ENCODE peak calls at places on chromosome 11, in seven cellular contexts. X, Q, C, B, D, K and P are unnamed samples.

GRCh38 chr11:3837793-3838192 is 3.0 kb downstream of the RHOG start:
- DNase-seq in X (no peak), Q (no peak), C (no peak), B (peak), D (no peak), K (no peak), P (no peak)

GRCh38 chr11:111331711-111332479 is 33.5 kb downstream of the POU2AF3 start:
- DNase-seq in X (no peak), Q (peak), C (no peak), B (no peak), D (no peak), K (no peak), P (no peak)

GRCh38 chr11:68819362-68819761 is 22.4 kb downstream of the CPT1A start:
- DNase-seq in X (no peak), Q (peak), C (no peak), B (no peak), D (no peak), K (no peak), P (no peak)

GRCh38 chr11:22456993-22457748 is 119.0 kb downstream of the SLC17A6 start:
- DNase-seq in X (no peak), Q (peak), C (no peak), B (no peak), D (no peak), K (no peak), P (no peak)

GRCh38 chr11:19187880-19188279 is 13.9 kb downstream of the CSRP3 start:
- DNase-seq in X (no peak), Q (no peak), C (no peak), B (no peak), D (no peak), K (no peak), P (no peak)

GRCh38 chr11:8387693-8388092 is 124.0 kb upstream of the LMO1 start:
- DNase-seq in X (no peak), Q (no peak), C (no peak), B (no peak), D (no peak), K (no peak), P (no peak)

GRCh38 chr11:121596195-121597145 is 143.7 kb upstream of the SORL1-AS1 start:
- DNase-seq in X (no peak), Q (no peak), C (no peak), B (peak), D (no peak), K (no peak), P (no peak)

GRCh38 chr11:105000797-105001196 is 22.2 kb downstream of the CASP5 start:
- DNase-seq in X (peak), Q (no peak), C (no peak), B (no peak), D (peak), K (peak), P (peak)

GRCh38 chr11:96486890-96487633 is 97.2 kb downstream of the JRKL start:
- DNase-seq in X (no peak), Q (peak), C (peak), B (no peak), D (no peak), K (no peak), P (no peak)

GRCh38 chr11:134034496-134035381 is 34.1 kb upstream of the JAM3 start:
- DNase-seq in X (no peak), Q (no peak), C (no peak), B (no peak), D (no peak), K (no peak), P (no peak)

GRCh38 chr11:2211113-2211971 is 39.7 kb upstream of the TH start:
- DNase-seq in X (no peak), Q (peak), C (no peak), B (no peak), D (no peak), K (no peak), P (no peak)

GRCh38 chr11:12075822-12076821 is 34.3 kb upstream of the MICAL2 start:
- DNase-seq in X (no peak), Q (no peak), C (peak), B (peak), D (no peak), K (no peak), P (no peak)

GRCh38 chr11:27718346-27718852 is 18.1 kb upstream of the BDNF start:
- DNase-seq in X (no peak), Q (no peak), C (no peak), B (peak), D (no peak), K (no peak), P (no peak)

GRCh38 chr11:73292481-73292880 is 15.6 kb upstream of the ARHGEF17 start:
- DNase-seq in X (no peak), Q (no peak), C (no peak), B (peak), D (no peak), K (no peak), P (no peak)

GRCh38 chr11:112665291-112665690 is 295.9 kb upstream of the NCAM1 start:
- DNase-seq in X (no peak), Q (no peak), C (no peak), B (no peak), D (no peak), K (no peak), P (no peak)